ENCODE peak calls at places on chromosome 9, in four cellular contexts. D, W, Y and V are unnamed samples.
A peak's percentile ranks its signal among the peaks of the same experiment; 100 is the strongest.

GRCh38 chr9:77808750-77809079 is 160.6 kb upstream of the GNA14 start:
- DNase-seq in D (no peak), W (no peak), Y (no peak), V (no peak)

GRCh38 chr9:8733096-8733954 is 933.7 kb upstream of the DMAC1 start:
- DNase-seq in D (no peak), W (no peak), Y (peak; percentile 34), V (peak; percentile 47)

GRCh38 chr9:110942522-110942921 is 95.7 kb downstream of the LPAR1 start:
- DNase-seq in D (no peak), W (no peak), Y (no peak), V (no peak)

GRCh38 chr9:35574578-35575104 is 30.4 kb upstream of the TESK1 start:
- DNase-seq in D (no peak), W (no peak), Y (no peak), V (no peak)

GRCh38 chr9:26243722-26244121 is 565.5 kb upstream of the TUSC1 start:
- DNase-seq in D (no peak), W (no peak), Y (no peak), V (no peak)

GRCh38 chr9:22008662-22009562 is at the start of gene CDKN2B:
- DNase-seq in D (no peak), W (peak; percentile 96), Y (peak; percentile 97), V (peak; percentile 68)

GRCh38 chr9:115378246-115378645 is 260.3 kb upstream of the TNC start:
- DNase-seq in D (no peak), W (no peak), Y (no peak), V (no peak)

GRCh38 chr9:120413121-120414048 is 166.6 kb downstream of the CDK5RAP2 start:
- DNase-seq in D (no peak), W (no peak), Y (no peak), V (no peak)

GRCh38 chr9:89532478-89532877 is 34.6 kb upstream of the SEMA4D start:
- DNase-seq in D (no peak), W (no peak), Y (no peak), V (no peak)

GRCh38 chr9:18274693-18275092 is 199.3 kb upstream of the ADAMTSL1 start:
- DNase-seq in D (no peak), W (no peak), Y (no peak), V (no peak)

GRCh38 chr9:7284117-7284516 is 515.5 kb downstream of the DMAC1 start:
- DNase-seq in D (no peak), W (no peak), Y (no peak), V (no peak)

GRCh38 chr9:37902804-37903580 is 935 bp downstream of the SLC25A51 start:
- DNase-seq in D (no peak), W (no peak), Y (no peak), V (no peak)

GRCh38 chr9:112631313-112631712 is 86.6 kb downstream of the INIP start:
- DNase-seq in D (no peak), W (peak; percentile 54), Y (no peak), V (no peak)

GRCh38 chr9:8484563-8484962 is 685.0 kb upstream of the DMAC1 start:
- DNase-seq in D (no peak), W (no peak), Y (no peak), V (no peak)

GRCh38 chr9:123395276-123396006 is 39.4 kb downstream of the CRB2 start:
- DNase-seq in D (no peak), W (no peak), Y (no peak), V (no peak)

GRCh38 chr9:127187231-127187956 is 65.0 kb upstream of the ANGPTL2 start:
- DNase-seq in D (peak; percentile 60), W (peak; percentile 48), Y (no peak), V (no peak)

GRCh38 chr9:2299156-2299842 is 284.2 kb downstream of the SMARCA2 start:
- DNase-seq in D (no peak), W (peak; percentile 75), Y (no peak), V (no peak)

GRCh38 chr9:121974421-121974820 is 118.7 kb downstream of the TTLL11 start:
- DNase-seq in D (no peak), W (no peak), Y (no peak), V (no peak)

GRCh38 chr9:121979736-121980135 is 113.4 kb downstream of the TTLL11 start:
- DNase-seq in D (no peak), W (no peak), Y (no peak), V (no peak)

GRCh38 chr9:121976751-121977150 is 116.4 kb downstream of the TTLL11 start:
- DNase-seq in D (peak; percentile 39), W (no peak), Y (no peak), V (no peak)

GRCh38 chr9:121972501-121972981 is 120.6 kb downstream of the TTLL11 start:
- DNase-seq in D (no peak), W (peak; percentile 90), Y (no peak), V (no peak)

GRCh38 chr9:121975801-121976277 is 117.3 kb downstream of the TTLL11 start:
- DNase-seq in D (no peak), W (no peak), Y (no peak), V (no peak)
- H3K27ac ChIP-seq in D (peak overlapping the region; percentile 76), W (peak overlapping the region; percentile 61), Y (no peak overlapping the region), V (no peak overlapping the region)

DNA sequence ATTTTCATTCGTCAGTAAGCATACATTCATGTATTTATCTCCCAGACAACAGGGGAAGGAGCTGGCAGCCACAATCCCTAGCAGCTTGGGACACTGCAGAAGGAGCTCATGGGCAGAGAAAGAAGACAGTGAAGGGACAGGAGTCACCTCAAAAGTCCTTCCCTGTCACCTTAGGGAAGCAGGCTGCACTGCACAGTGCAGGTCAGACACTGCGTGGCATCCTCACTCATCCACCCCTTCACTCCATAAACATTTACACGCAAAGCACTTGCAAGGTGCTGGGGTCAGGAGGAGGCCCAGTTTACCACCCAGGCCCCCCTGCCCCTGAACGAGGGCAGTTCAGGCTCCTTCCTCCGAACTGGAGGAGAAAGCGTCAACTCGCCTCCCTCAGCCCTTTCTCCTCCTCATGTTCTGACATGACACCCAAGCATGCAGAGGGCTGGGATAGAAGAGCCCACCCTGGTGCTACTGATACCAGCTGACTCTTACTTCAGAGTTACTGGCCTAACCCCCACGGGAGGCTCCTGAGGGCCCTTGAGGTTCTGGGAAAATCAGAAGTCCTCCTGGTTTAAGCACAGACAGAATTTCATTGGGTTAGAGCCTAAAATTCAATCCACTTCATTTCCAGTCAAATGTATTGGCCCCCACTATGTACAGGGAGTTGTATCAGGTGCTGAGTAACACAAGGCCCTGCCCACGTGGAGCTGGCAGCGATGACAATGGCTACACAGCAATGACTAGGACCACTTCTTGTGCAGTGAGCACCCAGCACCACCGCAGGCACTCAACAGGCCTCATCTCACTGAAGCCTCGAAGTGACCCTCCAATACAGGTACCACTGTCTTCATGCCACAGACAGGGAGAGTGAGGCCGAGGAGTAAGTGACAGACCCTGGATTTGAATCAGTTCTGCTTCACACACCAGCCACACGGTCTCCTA is 70.4 kb downstream of the RAPGEF1 start:
- DNase-seq in D (no peak), W (no peak), Y (no peak), V (no peak)
- H3K27ac ChIP-seq in D (peak overlapping the region; percentile 44), W (peak overlapping the region; percentile 81), Y (peak overlapping the region; percentile 84), V (peak overlapping the region; percentile 78)

GRCh38 chr9:114098021-114098659 is 952 bp downstream of the KIF12 start:
- DNase-seq in D (peak; percentile 44), W (peak; percentile 63), Y (peak; percentile 39), V (peak; percentile 19)
- H3K27ac ChIP-seq in D (peak overlapping the region; percentile 91), W (no peak overlapping the region), Y (no peak overlapping the region), V (no peak overlapping the region)

DNA sequence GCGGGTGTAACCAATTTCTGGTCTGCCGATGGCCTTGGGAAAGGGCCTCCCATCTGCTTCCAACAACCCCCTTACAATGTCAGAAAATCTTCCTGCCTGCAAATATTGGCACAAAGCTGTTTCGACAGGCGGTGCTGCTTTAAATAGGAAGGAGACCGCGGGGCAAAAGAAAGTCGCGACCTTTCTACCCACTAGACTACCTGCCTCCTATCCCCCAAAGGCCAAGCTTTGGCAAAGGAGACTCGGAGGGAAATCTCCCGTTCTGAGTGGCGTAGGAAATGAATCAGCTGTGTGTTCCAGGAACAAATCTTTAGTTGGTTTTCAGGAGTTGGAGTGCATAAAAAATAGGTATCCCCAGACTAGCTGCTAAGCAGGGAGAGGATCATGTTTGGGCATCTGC is 36.8 kb upstream of the NFIB start:
- DNase-seq in D (no peak), W (no peak), Y (no peak), V (no peak)
- H3K27ac ChIP-seq in D (no peak overlapping the region), W (peak overlapping the region; percentile 86), Y (peak overlapping the region; percentile 98), V (peak overlapping the region; percentile 93)